ENCODE peak calls at places on chromosome 16, in seven cellular contexts. One of them, this sample, is unnamed.
A peak's percentile ranks its signal among the peaks of the same experiment; 100 is the strongest.

GRCh38 chr16:83330251-83330650 is 477.5 kb upstream of the HSBP1 start:
- ATAC-seq in lower lobe of right lung: no peak
- ATAC-seq in DND-41: no peak
- ATAC-seq in right lobe of liver: no peak
- ATAC-seq in body of pancreas: no peak
- ATAC-seq in HCT116: no peak
- ATAC-seq in pancreas: no peak
- ATAC-seq in this sample: no peak

GRCh38 chr16:22685162-22685830 is 128.7 kb upstream of the HS3ST2 start:
- ATAC-seq in lower lobe of right lung: peak; percentile 74
- ATAC-seq in DND-41: no peak
- ATAC-seq in right lobe of liver: peak; percentile 61
- ATAC-seq in body of pancreas: peak; percentile 67
- ATAC-seq in HCT116: no peak
- ATAC-seq in pancreas: no peak
- ATAC-seq in this sample: peak; percentile 95

GRCh38 chr16:28304214-28304613 is 11.9 kb downstream of the SBK1 start:
- ATAC-seq in lower lobe of right lung: no peak
- ATAC-seq in DND-41: peak; percentile 72
- ATAC-seq in right lobe of liver: peak; percentile 4
- ATAC-seq in body of pancreas: no peak
- ATAC-seq in HCT116: no peak
- ATAC-seq in pancreas: no peak
- ATAC-seq in this sample: no peak

GRCh38 chr16:50425044-50425443 is 56.3 kb upstream of the BRD7 start:
- ATAC-seq in lower lobe of right lung: no peak
- ATAC-seq in DND-41: no peak
- ATAC-seq in right lobe of liver: no peak
- ATAC-seq in body of pancreas: no peak
- ATAC-seq in HCT116: no peak
- ATAC-seq in pancreas: no peak
- ATAC-seq in this sample: no peak

GRCh38 chr16:25052161-25052511 is 37.0 kb upstream of the ARHGAP17 start:
- ATAC-seq in lower lobe of right lung: no peak
- ATAC-seq in DND-41: no peak
- ATAC-seq in right lobe of liver: peak; percentile 39
- ATAC-seq in body of pancreas: peak; percentile 22
- ATAC-seq in HCT116: no peak
- ATAC-seq in pancreas: peak; percentile 35
- ATAC-seq in this sample: no peak

GRCh38 chr16:85479972-85480726 is 133.0 kb upstream of the GSE1 start:
- ATAC-seq in lower lobe of right lung: peak; percentile 48
- ATAC-seq in DND-41: no peak
- ATAC-seq in right lobe of liver: peak; percentile 29
- ATAC-seq in body of pancreas: peak; percentile 59
- ATAC-seq in HCT116: no peak
- ATAC-seq in pancreas: peak; percentile 25
- ATAC-seq in this sample: no peak

GRCh38 chr16:30340621-30341020 is 14.5 kb downstream of the CD2BP2 start:
- ATAC-seq in lower lobe of right lung: no peak
- ATAC-seq in DND-41: peak; percentile 89
- ATAC-seq in right lobe of liver: no peak
- ATAC-seq in body of pancreas: no peak
- ATAC-seq in HCT116: no peak
- ATAC-seq in pancreas: no peak
- ATAC-seq in this sample: no peak

GRCh38 chr16:49638696-49639629 is 216.9 kb downstream of the ZNF423 start:
- ATAC-seq in lower lobe of right lung: peak; percentile 41
- ATAC-seq in DND-41: no peak
- ATAC-seq in right lobe of liver: no peak
- ATAC-seq in body of pancreas: peak; percentile 17
- ATAC-seq in HCT116: no peak
- ATAC-seq in pancreas: no peak
- ATAC-seq in this sample: peak; percentile 26

GRCh38 chr16:58177347-58177710 is 20.6 kb downstream of the CSNK2A2 start:
- ATAC-seq in lower lobe of right lung: no peak
- ATAC-seq in DND-41: peak; percentile 97
- ATAC-seq in right lobe of liver: no peak
- ATAC-seq in body of pancreas: no peak
- ATAC-seq in HCT116: no peak
- ATAC-seq in pancreas: no peak
- ATAC-seq in this sample: no peak

DNA sequence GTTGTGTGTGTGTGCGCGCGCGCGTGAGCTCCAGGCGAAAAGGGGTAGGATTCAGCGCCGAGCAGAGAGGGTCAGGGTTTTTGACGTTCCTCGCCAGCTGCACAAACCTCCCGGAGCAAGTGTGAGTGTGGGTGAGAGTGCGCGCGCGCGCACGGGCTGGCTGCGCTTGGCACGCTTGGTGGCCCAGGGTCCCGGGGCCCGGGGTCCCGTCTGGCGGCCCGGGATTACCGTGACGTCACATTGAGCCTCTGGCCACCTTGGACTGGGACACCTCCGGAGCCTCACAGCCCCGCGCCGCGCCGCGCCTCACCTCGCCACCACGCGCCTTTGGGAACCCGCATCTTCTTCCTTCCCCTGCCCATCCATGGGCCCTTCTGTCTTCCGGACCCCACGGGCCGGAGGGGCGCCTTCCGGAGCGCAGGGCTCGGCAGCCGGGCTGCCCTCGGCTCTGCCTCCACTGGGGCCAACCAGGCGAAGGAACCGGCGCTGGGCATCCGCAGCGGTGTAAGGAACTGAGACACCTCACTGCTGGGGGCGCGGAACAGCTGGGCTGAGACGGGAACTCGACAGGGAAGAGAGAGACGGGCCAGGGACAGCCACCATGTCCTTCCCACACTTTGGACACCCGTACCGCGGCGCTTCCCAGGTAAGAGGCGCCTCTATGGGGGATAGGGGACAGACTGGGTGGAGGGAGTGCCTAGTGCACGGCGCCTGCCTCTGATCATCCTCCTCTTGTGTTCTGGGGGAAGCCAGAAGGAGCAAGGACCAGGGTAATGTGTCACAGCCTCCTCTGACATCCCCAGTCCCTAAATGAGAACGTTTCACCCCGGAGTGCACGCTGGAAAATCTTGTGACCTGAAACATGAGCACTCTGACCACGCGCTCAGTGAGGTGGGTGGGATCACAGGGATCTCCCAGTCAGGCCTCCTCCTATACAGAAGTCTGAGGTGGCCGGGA is 766 bp downstream of the IRX6 start:
- ATAC-seq in lower lobe of right lung: peak; percentile 5
- ATAC-seq in DND-41: no peak
- ATAC-seq in right lobe of liver: no peak
- ATAC-seq in body of pancreas: no peak
- ATAC-seq in HCT116: no peak
- ATAC-seq in pancreas: no peak
- ATAC-seq in this sample: no peak
- H3K27me3 ChIP-seq in lower lobe of right lung: peaks cover 70% of the 10 kb centered on the region
- H3K27me3 ChIP-seq in DND-41: peaks cover 10% of the 10 kb centered on the region
- H3K27me3 ChIP-seq in right lobe of liver: peaks cover 13% of the 10 kb centered on the region
- H3K27me3 ChIP-seq in body of pancreas: peaks cover 21% of the 10 kb centered on the region
- H3K27me3 ChIP-seq in HCT116: peaks cover 29% of the 10 kb centered on the region
- H3K27me3 ChIP-seq in pancreas: no peaks in the 10 kb centered on the region
- H3K27me3 ChIP-seq in this sample: peaks cover 92% of the 10 kb centered on the region

DNA sequence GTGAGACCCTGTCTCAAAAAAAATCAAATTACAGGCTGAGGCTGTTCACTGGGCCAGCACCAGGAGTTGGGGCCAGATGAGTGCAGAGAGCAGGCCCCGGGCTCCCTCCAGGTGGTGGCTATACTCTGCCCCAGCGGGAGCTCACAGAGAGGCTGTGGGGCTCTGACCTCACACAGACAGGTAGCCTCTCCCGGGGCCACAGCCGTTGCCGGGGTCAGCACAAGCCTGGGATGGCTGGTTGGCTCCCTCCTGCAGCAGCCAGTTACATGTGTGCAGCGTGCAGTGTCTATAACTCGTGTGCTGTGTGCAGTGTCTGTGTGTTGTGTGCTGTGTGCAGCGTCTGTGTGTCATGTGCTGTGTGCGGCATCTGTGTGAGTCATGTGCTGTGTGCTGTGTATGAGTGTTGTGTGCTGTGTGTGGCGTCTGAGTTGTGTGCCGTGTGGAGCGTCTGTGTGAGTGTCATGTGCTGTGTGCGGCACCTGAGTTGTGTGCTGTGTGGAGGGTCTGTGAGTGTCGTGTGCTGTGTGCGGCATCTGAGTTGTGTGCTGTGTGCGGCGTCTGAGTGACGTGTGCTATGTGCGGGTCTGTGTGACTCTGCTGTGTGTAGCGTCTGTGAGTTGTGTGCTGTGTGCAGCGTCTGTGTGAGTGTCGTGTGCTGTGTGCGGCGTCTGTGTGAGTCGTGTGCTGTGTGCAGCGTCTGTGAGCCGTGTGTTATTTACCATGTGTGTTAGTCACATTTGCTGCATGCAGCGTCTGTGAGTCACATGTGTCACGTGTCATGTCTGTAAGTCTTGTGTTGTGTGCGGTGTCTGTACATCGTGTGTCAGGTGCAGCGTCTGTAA is 20.9 kb downstream of the MAPK8IP3 start:
- ATAC-seq in lower lobe of right lung: no peak
- ATAC-seq in DND-41: no peak
- ATAC-seq in right lobe of liver: no peak
- ATAC-seq in body of pancreas: no peak
- ATAC-seq in HCT116: no peak
- ATAC-seq in pancreas: no peak
- ATAC-seq in this sample: no peak
- H3K36me3 ChIP-seq in lower lobe of right lung: peaks cover 60% of the 10 kb centered on the region
- H3K36me3 ChIP-seq in DND-41: peaks cover 54% of the 10 kb centered on the region
- H3K36me3 ChIP-seq in right lobe of liver: no peaks in the 10 kb centered on the region
- H3K36me3 ChIP-seq in body of pancreas: peaks cover 6% of the 10 kb centered on the region
- H3K36me3 ChIP-seq in HCT116: peaks cover 6% of the 10 kb centered on the region
- H3K36me3 ChIP-seq in pancreas: peaks cover 7% of the 10 kb centered on the region
- H3K36me3 ChIP-seq in this sample: no peaks in the 10 kb centered on the region

GRCh38 chr16:54286330-54287017 is at the start of gene IRX3:
- ATAC-seq in lower lobe of right lung: peak; percentile 90
- ATAC-seq in DND-41: peak; percentile 65
- ATAC-seq in right lobe of liver: peak; percentile 70
- ATAC-seq in body of pancreas: peak; percentile 70
- ATAC-seq in HCT116: peak; percentile 90
- ATAC-seq in pancreas: peak; percentile 57
- ATAC-seq in this sample: peak; percentile 68
- H3K27me3 ChIP-seq in lower lobe of right lung: peaks cover 96% of the 10 kb centered on the region
- H3K27me3 ChIP-seq in DND-41: no peaks in the 10 kb centered on the region
- H3K27me3 ChIP-seq in right lobe of liver: peaks cover 35% of the 10 kb centered on the region
- H3K27me3 ChIP-seq in body of pancreas: peaks cover 39% of the 10 kb centered on the region
- H3K27me3 ChIP-seq in HCT116: no peaks in the 10 kb centered on the region
- H3K27me3 ChIP-seq in pancreas: no peaks in the 10 kb centered on the region
- H3K27me3 ChIP-seq in this sample: peaks cover 100% of the 10 kb centered on the region

GRCh38 chr16:69927056-69927757 is 23.9 kb upstream of the CLEC18A start:
- ATAC-seq in lower lobe of right lung: peak; percentile 43
- ATAC-seq in DND-41: no peak
- ATAC-seq in right lobe of liver: no peak
- ATAC-seq in body of pancreas: peak; percentile 58
- ATAC-seq in HCT116: no peak
- ATAC-seq in pancreas: peak; percentile 19
- ATAC-seq in this sample: peak; percentile 72

GRCh38 chr16:69930117-69930776 is 20.9 kb upstream of the CLEC18A start:
- ATAC-seq in lower lobe of right lung: peak; percentile 82
- ATAC-seq in DND-41: peak; percentile 93
- ATAC-seq in right lobe of liver: peak; percentile 79
- ATAC-seq in body of pancreas: peak; percentile 69
- ATAC-seq in HCT116: peak; percentile 96
- ATAC-seq in pancreas: peak; percentile 72
- ATAC-seq in this sample: peak; percentile 72

GRCh38 chr16:69929480-69929879 is 21.7 kb upstream of the CLEC18A start:
- ATAC-seq in lower lobe of right lung: no peak
- ATAC-seq in DND-41: no peak
- ATAC-seq in right lobe of liver: no peak
- ATAC-seq in body of pancreas: no peak
- ATAC-seq in HCT116: no peak
- ATAC-seq in pancreas: no peak
- ATAC-seq in this sample: no peak

GRCh38 chr16:69926241-69926640 is 24.9 kb upstream of the CLEC18A start:
- ATAC-seq in lower lobe of right lung: no peak
- ATAC-seq in DND-41: no peak
- ATAC-seq in right lobe of liver: no peak
- ATAC-seq in body of pancreas: no peak
- ATAC-seq in HCT116: no peak
- ATAC-seq in pancreas: no peak
- ATAC-seq in this sample: no peak

GRCh38 chr16:69928856-69929400 is 22.2 kb upstream of the CLEC18A start:
- ATAC-seq in lower lobe of right lung: no peak
- ATAC-seq in DND-41: no peak
- ATAC-seq in right lobe of liver: no peak
- ATAC-seq in body of pancreas: no peak
- ATAC-seq in HCT116: no peak
- ATAC-seq in pancreas: no peak
- ATAC-seq in this sample: no peak
- H3K36me3 ChIP-seq in lower lobe of right lung: peaks cover 78% of the 10 kb centered on the region
- H3K36me3 ChIP-seq in DND-41: peaks cover 3% of the 10 kb centered on the region
- H3K36me3 ChIP-seq in right lobe of liver: no peaks in the 10 kb centered on the region
- H3K36me3 ChIP-seq in body of pancreas: no peaks in the 10 kb centered on the region
- H3K36me3 ChIP-seq in HCT116: peaks cover 4% of the 10 kb centered on the region
- H3K36me3 ChIP-seq in pancreas: peaks cover 26% of the 10 kb centered on the region
- H3K36me3 ChIP-seq in this sample: no peaks in the 10 kb centered on the region

DNA sequence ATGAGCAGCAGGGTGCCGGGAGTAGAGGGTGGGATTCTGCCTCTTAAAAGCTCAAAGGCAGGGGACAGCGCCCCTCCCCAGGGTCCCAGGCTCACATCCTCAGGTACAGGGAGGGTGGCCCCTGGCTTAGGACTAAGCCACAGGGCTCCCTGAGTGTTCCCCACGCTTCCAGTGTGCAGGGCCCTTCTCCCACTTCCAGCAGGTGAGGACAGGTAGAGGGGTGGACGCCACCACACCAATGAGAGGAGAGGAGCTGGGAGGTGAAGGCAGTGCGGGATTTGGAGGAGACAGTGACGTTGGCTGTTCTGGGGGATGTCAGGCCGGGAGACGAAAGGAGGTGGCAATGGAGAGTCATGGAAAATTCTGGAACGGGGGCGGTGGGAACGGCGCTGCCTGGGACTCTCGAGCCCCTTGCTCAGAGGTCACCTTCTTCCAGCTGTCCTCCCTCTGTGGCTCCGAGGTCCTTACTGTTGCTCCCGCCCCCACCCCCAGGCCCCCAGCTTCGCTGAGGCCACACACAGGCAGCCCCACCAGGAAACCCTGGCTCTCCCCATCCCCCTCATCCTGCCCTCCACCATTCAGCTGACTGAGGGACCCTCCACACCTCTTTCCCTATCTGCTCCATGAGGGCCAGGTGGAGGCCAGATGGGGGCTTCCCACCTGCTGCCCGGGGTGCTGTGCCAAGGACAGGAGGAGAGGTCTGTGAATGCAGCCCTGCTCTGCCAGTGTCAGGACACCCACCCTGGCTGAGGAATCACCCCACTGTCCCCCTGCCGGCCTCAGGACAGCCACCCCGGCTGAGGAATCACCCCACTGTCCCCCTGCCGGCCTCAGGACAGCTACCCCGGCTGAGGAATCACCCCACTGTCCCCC is 57.7 kb upstream of the ACSF3 start:
- ATAC-seq in lower lobe of right lung: no peak
- ATAC-seq in DND-41: no peak
- ATAC-seq in right lobe of liver: no peak
- ATAC-seq in body of pancreas: no peak
- ATAC-seq in HCT116: no peak
- ATAC-seq in pancreas: no peak
- ATAC-seq in this sample: no peak
- H3K27me3 ChIP-seq in lower lobe of right lung: peaks cover 45% of the 10 kb centered on the region
- H3K27me3 ChIP-seq in DND-41: no peaks in the 10 kb centered on the region
- H3K27me3 ChIP-seq in right lobe of liver: no peaks in the 10 kb centered on the region
- H3K27me3 ChIP-seq in body of pancreas: no peaks in the 10 kb centered on the region
- H3K27me3 ChIP-seq in HCT116: peaks cover 41% of the 10 kb centered on the region
- H3K27me3 ChIP-seq in pancreas: no peaks in the 10 kb centered on the region
- H3K27me3 ChIP-seq in this sample: peaks cover 80% of the 10 kb centered on the region

This sample was measured in gastroesophageal sphincter.